ENCODE peak calls at places on chromosome 22, in ten cellular contexts. I, X, W, F, Z, A, S, L, H and G are unnamed samples.
A peak's percentile ranks its signal among the peaks of the same experiment; 100 is the strongest.

GRCh38 chr22:24589518-24590030 is 3.3 kb downstream of the LRRC75B start:
- DNase-seq in A (no peak), S (no peak), I (no peak), F (no peak), X (no peak), L (no peak), W (no peak), Z (no peak), H (no peak), G (no peak)

GRCh38 chr22:25404556-25404922 is 159.9 kb upstream of the GRK3 start:
- DNase-seq in W (no peak), L (no peak), X (peak; percentile 45), Z (no peak), S (no peak), F (no peak), I (peak; percentile 56), H (no peak), A (no peak), G (no peak)

GRCh38 chr22:41920271-41920976 is 5.5 kb upstream of the SHISA8 start:
- DNase-seq in F (no peak), W (no peak), H (no peak), L (no peak), I (no peak), Z (no peak), A (no peak), S (no peak), X (no peak), G (no peak)

GRCh38 chr22:37599161-37599560 is 9.5 kb upstream of the GGA1 start:
- DNase-seq in X (no peak), L (no peak), S (no peak), I (no peak), F (peak; percentile 8), H (no peak), W (no peak), Z (no peak), A (peak; percentile 41), G (no peak)

GRCh38 chr22:28442264-28442950 is 237.2 kb downstream of the TTC28 start:
- DNase-seq in W (peak; percentile 36), Z (peak; percentile 80), I (peak; percentile 89), F (no peak), S (no peak), A (peak; percentile 73), H (peak; percentile 86), X (peak; percentile 91), L (peak; percentile 58), G (peak; percentile 49)

GRCh38 chr22:21691773-21692172 is 26.0 kb downstream of the PPIL2 start:
- DNase-seq in Z (no peak), H (no peak), W (no peak), I (no peak), S (no peak), L (no peak), A (no peak), F (no peak), X (no peak), G (no peak)

GRCh38 chr22:22171357-22172218 is 73.0 kb upstream of the VPREB1 start:
- DNase-seq in H (peak; percentile 54), I (no peak), Z (no peak), L (no peak), W (no peak), X (peak; percentile 55), F (peak; percentile 44), S (no peak), A (no peak), G (no peak)

GRCh38 chr22:19109198-19110063 is 12.8 kb downstream of the DGCR2 start:
- DNase-seq in A (peak; percentile 74), S (no peak), I (peak; percentile 82), Z (peak; percentile 48), H (no peak), F (no peak), X (no peak), L (no peak), W (peak; percentile 28), G (no peak)

GRCh38 chr22:48841881-48842582 is 985.6 kb downstream of the BRD1 start:
- DNase-seq in A (no peak), F (no peak), X (no peak), L (no peak), I (no peak), S (no peak), H (no peak), Z (no peak), W (no peak), G (no peak)

GRCh38 chr22:48843640-48844039 is 984.0 kb downstream of the BRD1 start:
- DNase-seq in F (no peak), H (no peak), A (no peak), W (no peak), S (no peak), I (no peak), Z (no peak), X (no peak), L (no peak), G (no peak)

GRCh38 chr22:48844096-48844675 is 983.5 kb downstream of the BRD1 start:
- DNase-seq in Z (no peak), X (no peak), A (no peak), H (no peak), L (no peak), I (no peak), W (no peak), F (no peak), S (no peak), G (no peak)

GRCh38 chr22:48842976-48843375 is 984.7 kb downstream of the BRD1 start:
- DNase-seq in F (no peak), W (no peak), S (no peak), I (no peak), A (no peak), Z (no peak), L (no peak), H (no peak), X (no peak), G (no peak)

GRCh38 chr22:48842583-48842945 is 985.1 kb downstream of the BRD1 start:
- DNase-seq in W (no peak), Z (no peak), X (no peak), A (no peak), L (no peak), H (no peak), I (no peak), F (no peak), S (no peak), G (no peak)
- H3K9me3 ChIP-seq in W (no peaks in the 10 kb centered on the region), Z (peaks cover under 1% of the 10 kb centered on the region), X (no peaks in the 10 kb centered on the region), A (no peaks in the 10 kb centered on the region), L (no peaks in the 10 kb centered on the region), H (no peaks in the 10 kb centered on the region), I (no peaks in the 10 kb centered on the region), F (no peaks in the 10 kb centered on the region), S (no peaks in the 10 kb centered on the region), G (no peaks in the 10 kb centered on the region)

GRCh38 chr22:47398921-47399790 is 636.7 kb downstream of the TBC1D22A start:
- DNase-seq in A (no peak), Z (no peak), I (no peak), X (no peak), F (no peak), H (no peak), W (no peak), L (no peak), S (no peak), G (no peak)

GRCh38 chr22:47396515-47396914 is 634.1 kb downstream of the TBC1D22A start:
- DNase-seq in Z (no peak), S (no peak), W (no peak), L (no peak), X (no peak), H (no peak), A (no peak), F (no peak), I (no peak), G (no peak)

GRCh38 chr22:47398491-47398890 is 636.0 kb downstream of the TBC1D22A start:
- DNase-seq in X (no peak), H (no peak), S (no peak), Z (no peak), A (no peak), F (no peak), W (no peak), I (no peak), L (no peak), G (no peak)

GRCh38 chr22:47396105-47396504 is 633.7 kb downstream of the TBC1D22A start:
- DNase-seq in L (no peak), A (no peak), H (no peak), X (no peak), W (no peak), S (no peak), I (no peak), F (no peak), Z (no peak), G (no peak)

DNA sequence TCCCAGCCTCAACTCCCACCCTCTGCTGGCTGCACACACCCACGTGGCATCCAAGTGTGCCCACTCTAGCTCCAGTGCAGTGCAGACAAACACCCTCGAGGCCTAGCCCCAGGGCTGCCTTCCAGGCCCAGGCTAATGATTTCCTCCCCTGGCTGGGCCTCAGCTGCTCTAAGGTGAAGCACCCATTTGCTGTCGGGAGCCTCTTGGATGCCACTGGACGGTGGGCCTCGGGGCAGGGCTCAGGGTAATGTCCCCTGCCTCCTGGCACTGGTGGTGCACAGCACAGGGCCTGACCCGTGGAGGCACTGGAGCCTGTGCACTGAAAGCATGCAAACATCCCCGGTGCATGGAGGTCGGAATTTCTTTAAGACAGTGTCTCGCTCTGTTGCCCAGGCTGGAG is 635.2 kb downstream of the TBC1D22A start:
- DNase-seq in A (no peak), H (no peak), X (no peak), W (no peak), L (no peak), Z (no peak), F (no peak), S (no peak), I (no peak), G (no peak)
- H3K9me3 ChIP-seq in A (no peaks in the 10 kb centered on the region), H (peaks cover 97% of the 10 kb centered on the region), X (no peaks in the 10 kb centered on the region), W (no peaks in the 10 kb centered on the region), L (no peaks in the 10 kb centered on the region), Z (no peaks in the 10 kb centered on the region), F (no peaks in the 10 kb centered on the region), S (no peaks in the 10 kb centered on the region), I (no peaks in the 10 kb centered on the region), G (no peaks in the 10 kb centered on the region)

DNA sequence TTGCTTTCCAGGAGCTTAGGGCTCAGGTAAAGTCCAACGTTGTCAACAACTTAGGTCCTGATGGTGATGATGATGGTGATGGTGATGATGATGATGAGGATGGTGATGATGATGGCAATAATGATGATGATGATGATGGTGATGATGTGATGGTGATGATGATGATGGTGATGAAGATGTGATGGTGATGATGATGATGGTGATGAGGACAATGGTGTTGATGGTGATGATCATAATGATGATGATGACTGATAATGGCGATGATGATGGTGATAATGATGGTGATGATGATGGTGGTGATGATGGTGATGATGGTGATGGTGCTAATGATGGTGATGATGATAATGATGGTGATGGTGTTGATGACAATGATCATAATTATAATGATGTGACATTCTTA is 750.2 kb downstream of the TBC1D22A start:
- DNase-seq in W (no peak), A (no peak), I (no peak), L (no peak), Z (no peak), F (no peak), X (no peak), S (no peak), H (no peak), G (no peak)
- H3K9me3 ChIP-seq in W (no peaks in the 10 kb centered on the region), A (no peaks in the 10 kb centered on the region), I (peaks cover 6% of the 10 kb centered on the region), L (no peaks in the 10 kb centered on the region), Z (no peaks in the 10 kb centered on the region), F (no peaks in the 10 kb centered on the region), X (peaks cover 15% of the 10 kb centered on the region), S (no peaks in the 10 kb centered on the region), H (peaks cover 94% of the 10 kb centered on the region), G (peaks cover 7% of the 10 kb centered on the region)

GRCh38 chr22:11626422-11626773 is 3901.6 kb upstream of the OR11H1 start:
- DNase-seq in S (no peak), X (no peak), A (no peak), I (no peak), Z (no peak), F (no peak), L (no peak), H (no peak), W (no peak), G (no peak)

GRCh38 chr22:11629661-11630385 is 3898.2 kb upstream of the OR11H1 start:
- DNase-seq in H (no peak), F (no peak), I (no peak), A (no peak), L (no peak), X (no peak), Z (no peak), S (no peak), W (no peak), G (no peak)

GRCh38 chr22:11627436-11627797 is 3900.6 kb upstream of the OR11H1 start:
- DNase-seq in H (no peak), Z (no peak), W (no peak), A (no peak), L (no peak), F (no peak), I (no peak), S (no peak), X (no peak), G (no peak)

GRCh38 chr22:11628651-11629511 is 3899.1 kb upstream of the OR11H1 start:
- DNase-seq in I (no peak), A (no peak), F (no peak), X (no peak), W (no peak), Z (no peak), H (no peak), L (no peak), S (no peak), G (no peak)

DNA sequence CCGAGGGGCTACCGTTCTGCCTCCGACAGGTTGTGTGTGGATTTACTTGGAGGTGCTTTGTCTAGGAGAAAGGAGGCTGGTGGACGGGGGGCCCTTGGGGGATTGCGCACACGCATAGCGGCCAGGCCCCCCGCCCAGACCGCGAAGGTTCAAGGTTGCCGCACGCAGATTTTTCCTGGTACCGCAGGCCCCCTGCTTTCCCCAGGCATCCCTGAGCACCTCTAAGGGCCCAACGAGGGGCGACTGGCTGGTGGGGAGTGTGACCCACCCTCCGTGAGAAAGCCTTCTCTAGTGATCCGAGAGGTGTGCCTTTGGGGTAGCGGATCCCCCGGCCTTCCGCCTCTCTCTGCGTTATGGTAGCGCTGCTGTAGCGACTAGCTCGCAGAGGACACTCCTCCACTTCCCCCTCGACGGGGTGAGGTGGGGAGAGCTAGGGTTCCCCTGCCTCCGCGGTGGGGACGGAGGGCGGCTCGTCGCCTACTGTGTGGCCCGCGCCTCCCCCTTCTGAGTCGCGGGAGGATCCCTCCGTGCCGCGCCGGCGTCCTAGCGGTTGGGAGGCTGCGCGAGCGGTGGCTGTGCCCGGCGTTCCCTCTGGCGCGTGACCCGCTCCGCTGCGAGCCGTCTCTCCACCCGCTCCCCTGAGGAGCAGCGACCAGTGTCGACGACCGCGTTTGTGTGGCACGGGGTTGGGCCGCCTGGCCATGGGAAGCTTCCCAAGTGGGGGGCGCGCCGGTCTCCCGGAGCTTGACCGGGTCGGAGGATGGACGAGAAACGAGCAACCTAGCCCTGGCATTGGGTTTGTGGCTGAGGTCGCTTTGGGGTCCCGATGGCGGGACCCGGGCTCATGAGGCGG is 3900.0 kb upstream of the OR11H1 start:
- DNase-seq in S (no peak), A (no peak), L (no peak), F (no peak), Z (no peak), H (no peak), I (no peak), W (no peak), X (no peak), G (no peak)
- H3K9me3 ChIP-seq in S (peaks cover 25% of the 10 kb centered on the region), A (no peaks in the 10 kb centered on the region), L (no peaks in the 10 kb centered on the region), F (peaks cover 42% of the 10 kb centered on the region), Z (no peaks in the 10 kb centered on the region), H (peaks cover 73% of the 10 kb centered on the region), I (peaks cover 5% of the 10 kb centered on the region), W (peaks cover 31% of the 10 kb centered on the region), X (peaks cover 45% of the 10 kb centered on the region), G (peaks cover 33% of the 10 kb centered on the region)